ENCODE peak calls at places on chromosome 9, in ten cellular contexts. One of them, this sample, is unnamed.

GRCh38 chr9:37381094-37381741 is 41.3 kb upstream of the GRHPR start:
- DNase-seq in stomach: no peak
- DNase-seq in tibial nerve: no peak
- DNase-seq in testis: peak; percentile 33
- DNase-seq in H54: no peak
- DNase-seq in uterus: no peak
- DNase-seq in adrenal gland: peak; percentile 60
- DNase-seq in spleen: no peak
- DNase-seq in heart left ventricle: no peak
- DNase-seq in body of pancreas: no peak
- DNase-seq in this sample: no peak

GRCh38 chr9:85569988-85570387 is 171.8 kb downstream of the AGTPBP1 start:
- DNase-seq in stomach: no peak
- DNase-seq in tibial nerve: no peak
- DNase-seq in testis: no peak
- DNase-seq in H54: no peak
- DNase-seq in uterus: no peak
- DNase-seq in adrenal gland: no peak
- DNase-seq in spleen: no peak
- DNase-seq in heart left ventricle: no peak
- DNase-seq in body of pancreas: no peak
- DNase-seq in this sample: no peak

GRCh38 chr9:19381656-19382055 is 1.6 kb upstream of the RPS6 start:
- DNase-seq in stomach: no peak
- DNase-seq in tibial nerve: no peak
- DNase-seq in testis: no peak
- DNase-seq in H54: no peak
- DNase-seq in uterus: no peak
- DNase-seq in adrenal gland: no peak
- DNase-seq in spleen: no peak
- DNase-seq in heart left ventricle: no peak
- DNase-seq in body of pancreas: no peak
- DNase-seq in this sample: no peak

GRCh38 chr9:131660466-131661405 is 79.1 kb downstream of the RAPGEF1 start:
- DNase-seq in stomach: no peak
- DNase-seq in tibial nerve: no peak
- DNase-seq in testis: no peak
- DNase-seq in H54: no peak
- DNase-seq in uterus: no peak
- DNase-seq in adrenal gland: no peak
- DNase-seq in spleen: no peak
- DNase-seq in heart left ventricle: no peak
- DNase-seq in body of pancreas: no peak
- DNase-seq in this sample: no peak

GRCh38 chr9:86734762-86735161 is 212.5 kb downstream of the GAS1 start:
- DNase-seq in stomach: no peak
- DNase-seq in tibial nerve: no peak
- DNase-seq in testis: no peak
- DNase-seq in H54: peak; percentile 42
- DNase-seq in uterus: peak; percentile 35
- DNase-seq in adrenal gland: no peak
- DNase-seq in spleen: no peak
- DNase-seq in heart left ventricle: no peak
- DNase-seq in body of pancreas: no peak
- DNase-seq in this sample: no peak

GRCh38 chr9:86788456-86788855 is 158.8 kb downstream of the GAS1 start:
- DNase-seq in stomach: no peak
- DNase-seq in tibial nerve: no peak
- DNase-seq in testis: no peak
- DNase-seq in H54: no peak
- DNase-seq in uterus: no peak
- DNase-seq in adrenal gland: no peak
- DNase-seq in spleen: no peak
- DNase-seq in heart left ventricle: no peak
- DNase-seq in body of pancreas: no peak
- DNase-seq in this sample: no peak

GRCh38 chr9:113410207-113411158 is at the start of the genes C9orf43 and POLE3:
- DNase-seq in stomach: peak; percentile 95
- DNase-seq in tibial nerve: peak; percentile 90
- DNase-seq in testis: peak; percentile 96
- DNase-seq in H54: peak; percentile 84
- DNase-seq in uterus: peak; percentile 95
- DNase-seq in adrenal gland: peak; percentile 94
- DNase-seq in spleen: peak; percentile 99
- DNase-seq in heart left ventricle: peak; percentile 96
- DNase-seq in body of pancreas: peak; percentile 95
- DNase-seq in this sample: peak; percentile 91

GRCh38 chr9:130138791-130139190 is 33.4 kb upstream of the NCS1 start:
- DNase-seq in stomach: no peak
- DNase-seq in tibial nerve: peak; percentile 37
- DNase-seq in testis: peak; percentile 86
- DNase-seq in H54: no peak
- DNase-seq in uterus: peak; percentile 95
- DNase-seq in adrenal gland: peak; percentile 92
- DNase-seq in spleen: no peak
- DNase-seq in heart left ventricle: peak; percentile 48
- DNase-seq in body of pancreas: peak; percentile 18
- DNase-seq in this sample: peak; percentile 57

GRCh38 chr9:34663296-34663590 is 786 bp upstream of the CCL27 start:
- DNase-seq in stomach: no peak
- DNase-seq in tibial nerve: no peak
- DNase-seq in testis: no peak
- DNase-seq in H54: no peak
- DNase-seq in uterus: no peak
- DNase-seq in adrenal gland: no peak
- DNase-seq in spleen: no peak
- DNase-seq in heart left ventricle: no peak
- DNase-seq in body of pancreas: no peak
- DNase-seq in this sample: no peak

GRCh38 chr9:34665109-34665380 is 2.6 kb upstream of the CCL27 start:
- DNase-seq in stomach: no peak
- DNase-seq in tibial nerve: no peak
- DNase-seq in testis: no peak
- DNase-seq in H54: no peak
- DNase-seq in uterus: no peak
- DNase-seq in adrenal gland: no peak
- DNase-seq in spleen: peak; percentile 94
- DNase-seq in heart left ventricle: no peak
- DNase-seq in body of pancreas: no peak
- DNase-seq in this sample: no peak

GRCh38 chr9:34662544-34663295 is at the start of gene CCL27:
- DNase-seq in stomach: no peak
- DNase-seq in tibial nerve: no peak
- DNase-seq in testis: no peak
- DNase-seq in H54: no peak
- DNase-seq in uterus: no peak
- DNase-seq in adrenal gland: no peak
- DNase-seq in spleen: no peak
- DNase-seq in heart left ventricle: no peak
- DNase-seq in body of pancreas: no peak
- DNase-seq in this sample: no peak

GRCh38 chr9:34664281-34665108 is 2.0 kb upstream of the CCL27 start:
- DNase-seq in stomach: peak; percentile 85
- DNase-seq in tibial nerve: peak; percentile 70
- DNase-seq in testis: peak; percentile 92
- DNase-seq in H54: peak; percentile 45
- DNase-seq in uterus: peak; percentile 84
- DNase-seq in adrenal gland: peak; percentile 76
- DNase-seq in spleen: peak; percentile 85
- DNase-seq in heart left ventricle: peak; percentile 80
- DNase-seq in body of pancreas: peak; percentile 88
- DNase-seq in this sample: peak; percentile 65

DNA sequence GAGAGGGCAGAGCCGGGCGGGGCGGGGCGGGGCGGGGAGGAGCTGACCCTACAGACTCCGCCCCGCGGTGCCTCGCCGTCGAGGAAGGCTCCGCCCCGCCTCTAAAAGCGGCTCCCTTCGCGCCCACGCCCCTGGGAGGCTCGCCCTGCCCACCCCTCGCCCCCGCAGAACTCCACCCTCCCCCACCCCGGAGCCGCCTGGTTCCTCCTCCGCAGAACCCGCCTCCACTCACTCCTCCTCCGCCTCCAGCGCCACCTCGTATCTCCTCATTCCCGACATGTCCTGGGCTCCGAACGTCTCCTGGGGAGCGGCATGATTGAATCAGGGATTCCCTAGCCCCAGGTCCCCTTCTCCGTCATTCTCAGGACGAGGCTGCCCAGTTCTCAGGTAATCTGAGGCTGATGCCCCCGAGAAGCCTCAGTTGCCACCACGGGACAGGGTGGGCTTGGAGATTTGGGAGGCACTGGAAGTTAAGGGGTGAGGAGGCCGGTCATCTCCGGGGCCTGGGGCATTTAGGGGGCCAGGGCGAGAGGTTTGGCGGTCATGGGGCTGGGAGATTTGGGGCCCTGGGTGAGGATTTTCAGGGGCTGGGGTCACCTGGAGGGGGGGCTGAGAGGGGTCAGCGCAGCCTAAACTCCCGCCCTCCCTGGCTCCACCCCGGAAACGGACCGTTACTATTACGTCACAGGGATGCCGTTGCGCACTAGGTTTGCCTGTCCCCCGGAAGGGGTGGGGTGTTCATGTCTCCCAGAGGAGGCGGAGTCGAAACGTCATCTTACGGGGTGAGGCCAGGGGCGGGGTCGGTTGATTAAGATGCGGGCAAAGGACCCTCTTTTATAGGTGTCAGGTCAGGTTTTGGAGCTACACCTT is 3.2 kb upstream of the CCL27 start:
- DNase-seq in stomach: peak; percentile 93
- DNase-seq in tibial nerve: peak; percentile 92
- DNase-seq in testis: peak; percentile 98
- DNase-seq in H54: peak; percentile 77
- DNase-seq in uterus: peak; percentile 98
- DNase-seq in adrenal gland: peak; percentile 97
- DNase-seq in spleen: peak; percentile 97
- DNase-seq in heart left ventricle: peak; percentile 95
- DNase-seq in body of pancreas: peak; percentile 93
- DNase-seq in this sample: peak; percentile 95
- TF ChIP-seq POLR2A in stomach: peak; percentile 53
- TF ChIP-seq POLR2A in tibial nerve: peak; percentile 81
- TF ChIP-seq POLR2A in testis: peak; percentile 31
- TF ChIP-seq POLR2A in H54: peak; percentile 74
- TF ChIP-seq POLR2A in uterus: peak; percentile 81
- TF ChIP-seq POLR2A in adrenal gland: peak; percentile 94
- TF ChIP-seq POLR2A in spleen: no peak
- TF ChIP-seq POLR2A in heart left ventricle: peak; percentile 35
- TF ChIP-seq POLR2A in body of pancreas: peak; percentile 95
- TF ChIP-seq POLR2A in this sample: peak; percentile 69

GRCh38 chr9:105710638-105711037 is 16.3 kb downstream of the TMEM38B start:
- DNase-seq in stomach: no peak
- DNase-seq in tibial nerve: no peak
- DNase-seq in testis: no peak
- DNase-seq in H54: no peak
- DNase-seq in uterus: no peak
- DNase-seq in adrenal gland: no peak
- DNase-seq in spleen: no peak
- DNase-seq in heart left ventricle: no peak
- DNase-seq in body of pancreas: no peak
- DNase-seq in this sample: no peak

GRCh38 chr9:105713260-105713938 is 19.1 kb downstream of the TMEM38B start:
- DNase-seq in stomach: no peak
- DNase-seq in tibial nerve: no peak
- DNase-seq in testis: no peak
- DNase-seq in H54: no peak
- DNase-seq in uterus: no peak
- DNase-seq in adrenal gland: no peak
- DNase-seq in spleen: no peak
- DNase-seq in heart left ventricle: no peak
- DNase-seq in body of pancreas: no peak
- DNase-seq in this sample: no peak

GRCh38 chr9:105712773-105713172 is 18.4 kb downstream of the TMEM38B start:
- DNase-seq in stomach: no peak
- DNase-seq in tibial nerve: no peak
- DNase-seq in testis: no peak
- DNase-seq in H54: no peak
- DNase-seq in uterus: no peak
- DNase-seq in adrenal gland: no peak
- DNase-seq in spleen: peak; percentile 54
- DNase-seq in heart left ventricle: no peak
- DNase-seq in body of pancreas: no peak
- DNase-seq in this sample: no peak

GRCh38 chr9:105712297-105712696 is 18.0 kb downstream of the TMEM38B start:
- DNase-seq in stomach: no peak
- DNase-seq in tibial nerve: no peak
- DNase-seq in testis: no peak
- DNase-seq in H54: no peak
- DNase-seq in uterus: no peak
- DNase-seq in adrenal gland: no peak
- DNase-seq in spleen: no peak
- DNase-seq in heart left ventricle: no peak
- DNase-seq in body of pancreas: no peak
- DNase-seq in this sample: no peak

GRCh38 chr9:105711867-105712266 is 17.5 kb downstream of the TMEM38B start:
- DNase-seq in stomach: no peak
- DNase-seq in tibial nerve: no peak
- DNase-seq in testis: no peak
- DNase-seq in H54: no peak
- DNase-seq in uterus: no peak
- DNase-seq in adrenal gland: no peak
- DNase-seq in spleen: no peak
- DNase-seq in heart left ventricle: no peak
- DNase-seq in body of pancreas: no peak
- DNase-seq in this sample: no peak
- TF ChIP-seq POLR2A in stomach: no peak
- TF ChIP-seq POLR2A in tibial nerve: no peak
- TF ChIP-seq POLR2A in testis: no peak
- TF ChIP-seq POLR2A in H54: no peak
- TF ChIP-seq POLR2A in uterus: no peak
- TF ChIP-seq POLR2A in adrenal gland: no peak
- TF ChIP-seq POLR2A in spleen: no peak
- TF ChIP-seq POLR2A in heart left ventricle: no peak
- TF ChIP-seq POLR2A in body of pancreas: no peak
- TF ChIP-seq POLR2A in this sample: no peak

GRCh38 chr9:31140316-31140715 is 1244.1 kb upstream of the ACO1 start:
- DNase-seq in stomach: no peak
- DNase-seq in tibial nerve: no peak
- DNase-seq in testis: no peak
- DNase-seq in H54: no peak
- DNase-seq in uterus: no peak
- DNase-seq in adrenal gland: no peak
- DNase-seq in spleen: no peak
- DNase-seq in heart left ventricle: no peak
- DNase-seq in body of pancreas: no peak
- DNase-seq in this sample: no peak
- TF ChIP-seq POLR2A in stomach: no peak
- TF ChIP-seq POLR2A in tibial nerve: no peak
- TF ChIP-seq POLR2A in testis: no peak
- TF ChIP-seq POLR2A in H54: no peak
- TF ChIP-seq POLR2A in uterus: no peak
- TF ChIP-seq POLR2A in adrenal gland: no peak
- TF ChIP-seq POLR2A in spleen: no peak
- TF ChIP-seq POLR2A in heart left ventricle: no peak
- TF ChIP-seq POLR2A in body of pancreas: no peak
- TF ChIP-seq POLR2A in this sample: no peak

DNA sequence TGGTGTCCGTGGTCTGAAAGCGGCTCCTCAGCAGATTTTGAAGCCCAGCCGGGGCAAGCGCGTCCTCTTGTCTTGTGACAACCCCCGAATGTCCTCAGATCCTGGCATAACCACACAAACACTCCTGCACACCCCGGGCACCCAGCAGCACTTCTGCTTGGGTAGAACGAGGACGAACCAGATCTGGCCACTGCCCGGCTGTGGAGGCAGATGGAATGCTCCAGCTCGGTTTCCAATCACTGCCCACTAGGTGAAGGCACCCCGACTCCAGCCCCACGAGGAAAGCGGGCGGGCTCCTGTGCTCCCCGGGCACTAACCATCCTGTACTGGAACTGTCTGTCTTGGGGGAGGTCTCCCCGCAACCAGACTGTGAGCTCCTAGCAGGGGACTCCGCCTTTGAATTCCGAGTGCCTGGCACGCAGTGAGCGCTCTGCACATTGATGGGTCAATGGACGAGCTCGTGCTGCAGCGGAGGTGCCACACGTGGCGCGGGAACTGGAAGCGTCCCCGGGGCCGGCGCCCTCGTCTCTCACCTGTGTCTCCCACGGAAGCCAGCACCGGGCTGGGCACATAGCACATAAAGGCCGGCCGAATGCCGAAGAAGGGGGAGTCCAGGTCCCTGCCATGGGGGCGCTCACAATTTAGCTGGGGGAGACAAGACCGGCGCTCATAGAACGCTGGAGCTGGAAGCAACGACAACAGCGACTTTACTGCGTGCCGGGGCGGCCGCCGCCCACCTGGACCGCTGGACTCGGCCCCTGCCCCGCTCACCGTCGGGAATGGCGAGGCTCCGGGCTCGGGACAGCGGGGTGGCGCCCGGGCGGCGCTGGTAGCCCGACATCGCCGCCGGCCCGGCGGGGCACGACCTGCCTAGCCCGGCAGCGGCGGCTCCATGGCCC is 608 bp downstream of the ENTR1 start:
- DNase-seq in stomach: peak; percentile 33
- DNase-seq in tibial nerve: no peak
- DNase-seq in testis: peak; percentile 57
- DNase-seq in H54: peak; percentile 58
- DNase-seq in uterus: no peak
- DNase-seq in adrenal gland: peak; percentile 48
- DNase-seq in spleen: peak; percentile 87
- DNase-seq in heart left ventricle: no peak
- DNase-seq in body of pancreas: peak; percentile 31
- DNase-seq in this sample: no peak
- TF ChIP-seq POLR2A in stomach: no peak
- TF ChIP-seq POLR2A in tibial nerve: peak; percentile 7
- TF ChIP-seq POLR2A in testis: no peak
- TF ChIP-seq POLR2A in H54: peak; percentile 6
- TF ChIP-seq POLR2A in uterus: no peak
- TF ChIP-seq POLR2A in adrenal gland: no peak
- TF ChIP-seq POLR2A in spleen: no peak
- TF ChIP-seq POLR2A in heart left ventricle: no peak
- TF ChIP-seq POLR2A in body of pancreas: peak; percentile 39
- TF ChIP-seq POLR2A in this sample: no peak

This sample was measured in prostate gland.